ENCODE peak calls at places on chromosome 19, in seven cellular contexts. P is body of pancreas, C is left ventricle myocardium inferior, X is vagina, I is osteoblast, F is suprapubic skin, U is heart right ventricle. G is an unnamed sample.

GRCh38 chr19:53868091-53868891 is 608 bp downstream of the MYADM start:
- DNase-seq in U (peak; percentile 59), C (peak; percentile 64), X (peak; percentile 90), F (peak; percentile 90), I (peak; percentile 95), P (peak; percentile 55), G (peak; percentile 69)

GRCh38 chr19:55644191-55644833 is 863 bp downstream of the ZNF581 start:
- DNase-seq in F (peak; percentile 57), P (no peak), X (no peak), C (no peak), U (no peak), I (peak; percentile 89), G (no peak)

GRCh38 chr19:49690656-49691242 is at the start of gene CPT1C:
- DNase-seq in X (no peak), I (peak; percentile 99), P (peak; percentile 82), U (peak; percentile 87), F (peak; percentile 88), C (peak; percentile 83), G (peak; percentile 75)

GRCh38 chr19:5955638-5955935 is 22.4 kb downstream of the RANBP3 start:
- DNase-seq in X (no peak), C (no peak), I (peak; percentile 81), U (no peak), P (no peak), F (no peak), G (no peak)

GRCh38 chr19:1967087-1967608 is 26.2 kb downstream of the CSNK1G2 start:
- DNase-seq in I (no peak), C (no peak), U (no peak), F (no peak), P (no peak), X (no peak), G (no peak)

GRCh38 chr19:29858621-29859020 is 46.8 kb downstream of the CCNE1 start:
- DNase-seq in P (no peak), C (no peak), U (no peak), X (no peak), I (no peak), F (no peak), G (no peak)

GRCh38 chr19:37227996-37228395 is 10.0 kb downstream of the ZNF383 start:
- DNase-seq in X (no peak), F (no peak), C (no peak), U (no peak), I (no peak), P (peak; percentile 28), G (no peak)

GRCh38 chr19:36215276-36216171 is 618 bp downstream of the ZNF146 start:
- DNase-seq in C (no peak), U (no peak), X (no peak), F (no peak), P (no peak), I (peak; percentile 27), G (peak; percentile 9)

GRCh38 chr19:35296644-35297514 is 4.9 kb downstream of the MAG start:
- DNase-seq in X (no peak), P (no peak), U (no peak), I (peak; percentile 47), F (no peak), C (no peak), G (no peak)

GRCh38 chr19:917323-918151 is at the start of gene KISS1R:
- DNase-seq in F (no peak), C (no peak), X (no peak), U (no peak), P (no peak), I (peak; percentile 93), G (no peak)

GRCh38 chr19:55456347-55456746 is 5.1 kb downstream of the ISOC2 start:
- DNase-seq in P (no peak), I (no peak), C (no peak), X (no peak), U (no peak), F (no peak), G (no peak)

GRCh38 chr19:55488986-55489710 is 912 bp downstream of the SSC5D start:
- DNase-seq in X (no peak), P (no peak), F (no peak), U (no peak), I (peak; percentile 92), C (no peak), G (no peak)

GRCh38 chr19:20471441-20471840 is 94.1 kb downstream of the ZNF737 start:
- DNase-seq in C (no peak), X (no peak), I (no peak), P (no peak), U (no peak), F (no peak), G (no peak)

GRCh38 chr19:7636691-7637373 is at the start of gene STXBP2:
- DNase-seq in P (peak; percentile 91), C (peak; percentile 58), U (no peak), I (peak; percentile 86), F (no peak), X (no peak), G (peak; percentile 93)

GRCh38 chr19:21491161-21491560 is 14.2 kb upstream of the ZNF429 start:
- DNase-seq in U (no peak), I (no peak), X (no peak), C (no peak), F (no peak), P (no peak), G (no peak)

GRCh38 chr19:14091086-14091884 is 734 bp upstream of the SAMD1 start:
- DNase-seq in P (peak; percentile 45), C (no peak), F (peak; percentile 82), U (peak; percentile 56), X (no peak), I (peak; percentile 75), G (peak; percentile 89)

GRCh38 chr19:2041686-2042484 is 9.2 kb downstream of the MKNK2 start:
- DNase-seq in C (peak; percentile 98), P (peak; percentile 99), X (peak; percentile 98), F (peak; percentile 98), U (peak; percentile 95), I (peak; percentile 98), G (peak; percentile 99)

GRCh38 chr19:48635966-48636858 is 967 bp downstream of the DBP start:
- DNase-seq in P (no peak), C (no peak), F (peak; percentile 81), X (peak; percentile 91), U (peak; percentile 69), I (peak; percentile 86), G (peak; percentile 63)

GRCh38 chr19:52942371-52943133 is 19.3 kb upstream of the ZNF888 start:
- DNase-seq in C (peak; percentile 94), X (peak; percentile 95), U (peak; percentile 92), I (peak; percentile 74), F (peak; percentile 97), P (peak; percentile 95), G (peak; percentile 98)

GRCh38 chr19:45506991-45507863 is at the start of gene VASP:
- DNase-seq in U (peak; percentile 89), I (peak; percentile 99), F (peak; percentile 93), X (no peak), P (peak; percentile 91), C (peak; percentile 88), G (peak; percentile 96)

GRCh38 chr19:45508931-45509691 is 1.8 kb downstream of the VASP start:
- DNase-seq in C (peak; percentile 83), P (peak; percentile 70), F (no peak), X (no peak), I (peak; percentile 97), U (peak; percentile 87), G (peak; percentile 86)

GRCh38 chr19:45507864-45508680 is 793 bp downstream of the VASP start:
- DNase-seq in P (peak; percentile 66), F (no peak), C (no peak), U (no peak), I (peak; percentile 92), X (no peak), G (peak; percentile 79)

GRCh38 chr19:45509692-45510015 is 2.4 kb downstream of the VASP start:
- DNase-seq in U (no peak), C (no peak), X (no peak), F (no peak), P (no peak), I (no peak), G (no peak)

DNA sequence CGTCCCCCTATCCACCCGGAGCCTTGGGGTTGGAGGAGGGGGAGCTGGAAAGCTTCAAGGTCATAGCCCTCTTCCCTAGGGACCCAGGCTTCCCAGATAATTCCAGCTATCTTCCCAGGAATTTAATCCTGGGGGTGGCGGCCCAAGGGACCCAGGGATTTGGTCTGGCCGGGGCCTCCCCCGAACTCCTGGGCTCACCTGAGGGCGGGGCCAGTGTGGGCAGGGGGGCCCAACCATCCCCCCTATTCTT is 1.3 kb downstream of the VASP start:
- DNase-seq in I (peak; percentile 85), P (no peak), C (no peak), X (no peak), F (no peak), U (peak; percentile 66), G (no peak)
- H3K4me1 ChIP-seq in I (peaks cover 20% of the 10 kb centered on the region), P (peaks cover 26% of the 10 kb centered on the region), C (peaks cover 76% of the 10 kb centered on the region), X (peaks cover 63% of the 10 kb centered on the region), F (peaks cover 49% of the 10 kb centered on the region), U (peaks cover under 1% of the 10 kb centered on the region), G (peaks cover 25% of the 10 kb centered on the region)

GRCh38 chr19:39499082-39499642 is 415 bp downstream of the DLL3 start:
- DNase-seq in X (no peak), U (no peak), F (no peak), P (no peak), I (peak; percentile 68), C (no peak), G (no peak)

GRCh38 chr19:39496063-39496462 is 2.7 kb upstream of the DLL3 start:
- DNase-seq in U (no peak), X (no peak), F (no peak), C (no peak), I (no peak), P (no peak), G (no peak)

GRCh38 chr19:39498262-39499081 is at the start of gene DLL3:
- DNase-seq in F (no peak), X (no peak), U (no peak), P (no peak), C (no peak), I (peak; percentile 86), G (no peak)

GRCh38 chr19:39499932-39500331 is 1.2 kb downstream of the DLL3 start:
- DNase-seq in P (no peak), I (no peak), C (no peak), X (no peak), U (no peak), F (no peak), G (no peak)

GRCh38 chr19:39497850-39498261 is 891 bp upstream of the DLL3 start:
- DNase-seq in I (peak; percentile 89), F (no peak), U (no peak), C (no peak), P (no peak), X (no peak), G (peak; percentile 49)
- TF ChIP-seq CTCF in I (peak; percentile 20), F (no peak), U (peak; percentile 36), C (peak; percentile 41), P (peak; percentile 19), X (no peak), G (no peak)

DNA sequence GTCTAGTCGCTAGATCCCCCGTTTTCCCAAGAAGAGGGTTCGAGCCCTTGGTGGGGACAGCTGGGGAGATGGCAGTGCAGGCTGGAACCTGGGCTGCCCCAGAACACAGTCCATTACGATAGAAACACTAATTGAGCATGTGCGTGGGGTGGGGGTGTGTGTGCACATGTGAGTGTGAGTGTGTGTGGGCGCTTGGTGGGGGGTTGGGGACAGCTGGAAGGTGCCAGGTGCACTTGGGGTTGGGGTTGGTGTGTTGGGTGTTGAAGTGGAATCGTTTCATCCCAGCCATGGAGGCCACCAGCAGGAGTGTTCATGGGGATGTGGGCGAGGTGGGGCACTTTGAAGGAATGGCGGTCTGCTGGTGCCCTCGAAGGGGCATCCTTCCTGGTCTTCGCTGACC is 18.1 kb upstream of the NPAS1 start:
- DNase-seq in X (no peak), U (no peak), F (no peak), P (no peak), C (no peak), I (peak; percentile 56), G (no peak)
- H3K4me1 ChIP-seq in X (peaks cover 9% of the 10 kb centered on the region), U (peaks cover 3% of the 10 kb centered on the region), F (peaks cover 12% of the 10 kb centered on the region), P (peaks cover 6% of the 10 kb centered on the region), C (peaks cover 24% of the 10 kb centered on the region), I (no peaks in the 10 kb centered on the region), G (peaks cover 4% of the 10 kb centered on the region)

GRCh38 chr19:41023193-41023592 is 32.1 kb downstream of the CYP2B6 start:
- DNase-seq in P (no peak), X (no peak), C (no peak), U (no peak), F (no peak), I (no peak), G (no peak)
- TF ChIP-seq CTCF in P (no peak), X (no peak), C (no peak), U (no peak), F (no peak), I (no peak), G (no peak)

G was measured in transverse colon.